ENCODE peak calls at places on chromosomes 13 and 19, in ten cellular contexts. B is thoracic aorta, U is M059J, A is uterus, J is AG09309, Q is GM04504, C is non-pigmented ciliary epithelial cell, Y is Caki2, H is cardiac fibroblast, F is dorsolateral prefrontal cortex. M is an unnamed sample.

GRCh38 chr19:8607386-8607785 is 3.1 kb downstream of the ADAMTS10 start:
- DNase-seq in B (peak), U (peak), A (no peak), J (no peak), Q (no peak), C (no peak), Y (no peak), H (peak), F (no peak), M (no peak)

GRCh38 chr13:51266642-51267041 is 44.4 kb downstream of the FAM124A start:
- DNase-seq in B (no peak), U (no peak), A (no peak), J (no peak), Q (no peak), C (no peak), Y (no peak), H (no peak), F (no peak), M (no peak)

GRCh38 chr13:21717817-21718216 is 46.9 kb downstream of the FGF9 start:
- DNase-seq in B (no peak), U (peak), A (no peak), J (no peak), Q (no peak), C (no peak), Y (no peak), H (no peak), F (no peak), M (no peak)

GRCh38 chr13:30051531-30052060 is 201.2 kb upstream of the UBL3 start:
- DNase-seq in B (no peak), U (no peak), A (no peak), J (no peak), Q (no peak), C (no peak), Y (no peak), H (no peak), F (no peak), M (no peak)

GRCh38 chr13:56015919-56016318 is 1124.8 kb upstream of the PRR20A start:
- DNase-seq in B (no peak), U (no peak), A (no peak), J (no peak), Q (no peak), C (no peak), Y (no peak), H (no peak), F (no peak), M (no peak)

GRCh38 chr19:30144794-30145193 is 202.8 kb downstream of the URI1 start:
- DNase-seq in B (no peak), U (no peak), A (no peak), J (no peak), Q (no peak), C (no peak), Y (no peak), H (no peak), F (no peak), M (no peak)

GRCh38 chr13:91017031-91017668 is 330.3 kb upstream of the MIR17HG start:
- DNase-seq in B (no peak), U (peak), A (no peak), J (no peak), Q (peak), C (peak), Y (no peak), H (peak), F (no peak), M (no peak)

GRCh38 chr13:97276862-97277269 is 54.7 kb downstream of the MBNL2 start:
- DNase-seq in B (no peak), U (peak), A (no peak), J (no peak), Q (no peak), C (no peak), Y (no peak), H (peak), F (no peak), M (no peak)

GRCh38 chr19:40249201-40249600 is 22.7 kb upstream of the CCNP start:
- DNase-seq in B (no peak), U (no peak), A (no peak), J (no peak), Q (no peak), C (no peak), Y (no peak), H (no peak), F (no peak), M (no peak)

GRCh38 chr13:113618455-113618854 is 33.9 kb downstream of the TFDP1 start:
- DNase-seq in B (no peak), U (no peak), A (no peak), J (no peak), Q (no peak), C (no peak), Y (no peak), H (no peak), F (no peak), M (no peak)

GRCh38 chr13:109778102-109778542 is 8.3 kb downstream of the IRS2 start:
- DNase-seq in B (no peak), U (peak), A (no peak), J (no peak), Q (no peak), C (no peak), Y (peak), H (no peak), F (no peak), M (no peak)

GRCh38 chr19:43605875-43606568 is 5.9 kb upstream of the SRRM5 start:
- DNase-seq in B (no peak), U (no peak), A (no peak), J (no peak), Q (no peak), C (no peak), Y (no peak), H (no peak), F (no peak), M (no peak)

GRCh38 chr13:112444001-112444311 is 67.8 kb downstream of the SPACA7 start:
- DNase-seq in B (no peak), U (peak), A (peak), J (no peak), Q (no peak), C (no peak), Y (peak), H (peak), F (peak), M (no peak)

GRCh38 chr19:41324921-41325639 is 15.1 kb downstream of the CCDC97 start:
- DNase-seq in B (peak), U (peak), A (peak), J (peak), Q (peak), C (peak), Y (peak), H (peak), F (peak), M (no peak)

GRCh38 chr13:26914624-26915023 is 154.0 kb upstream of the GPR12 start:
- DNase-seq in B (no peak), U (peak), A (no peak), J (no peak), Q (no peak), C (no peak), Y (no peak), H (peak), F (no peak), M (no peak)

GRCh38 chr13:114118763-114119123 is 13.7 kb downstream of the RASA3 start:
- DNase-seq in B (no peak), U (peak), A (no peak), J (no peak), Q (no peak), C (no peak), Y (no peak), H (peak), F (no peak), M (peak)

GRCh38 chr13:37706041-37706440 is 107.5 kb upstream of the POSTN start:
- DNase-seq in B (no peak), U (no peak), A (no peak), J (no peak), Q (no peak), C (no peak), Y (no peak), H (no peak), F (no peak), M (no peak)

GRCh38 chr19:24098359-24098758 is 11.4 kb downstream of the ZNF254 start:
- DNase-seq in B (no peak), U (no peak), A (no peak), J (no peak), Q (no peak), C (no peak), Y (no peak), H (no peak), F (no peak), M (no peak)

GRCh38 chr19:53782698-53783097 is 41.4 kb downstream of the NLRP12 start:
- DNase-seq in B (no peak), U (no peak), A (no peak), J (no peak), Q (no peak), C (no peak), Y (no peak), H (no peak), F (no peak), M (no peak)

GRCh38 chr13:33341861-33342452 is 56.4 kb upstream of the STARD13 start:
- DNase-seq in B (no peak), U (no peak), A (no peak), J (no peak), Q (no peak), C (no peak), Y (no peak), H (no peak), F (no peak), M (no peak)

GRCh38 chr13:37889811-37890210 is 20.2 kb upstream of the TRPC4 start:
- DNase-seq in B (no peak), U (no peak), A (no peak), J (no peak), Q (no peak), C (no peak), Y (no peak), H (no peak), F (no peak), M (no peak)

GRCh38 chr19:9966448-9966847 is 30.1 kb upstream of the OLFM2 start:
- DNase-seq in B (no peak), U (no peak), A (no peak), J (no peak), Q (no peak), C (no peak), Y (no peak), H (no peak), F (no peak), M (no peak)

GRCh38 chr19:42270346-42271044 is 1.4 kb downstream of the CIC start:
- DNase-seq in B (no peak), U (peak), A (peak), J (peak), Q (peak), C (no peak), Y (peak), H (peak), F (no peak), M (no peak)

GRCh38 chr19:45641274-45642105 is 2.3 kb upstream of the EML2 start:
- DNase-seq in B (no peak), U (peak), A (peak), J (no peak), Q (peak), C (no peak), Y (peak), H (peak), F (no peak), M (no peak)

GRCh38 chr19:50677636-50678035 is 28.4 kb downstream of the C19orf81 start:
- DNase-seq in B (no peak), U (no peak), A (no peak), J (no peak), Q (no peak), C (no peak), Y (no peak), H (no peak), F (no peak), M (no peak)

GRCh38 chr19:5147074-5147970 is 178.4 kb downstream of the KDM4B start:
- DNase-seq in B (no peak), U (no peak), A (no peak), J (no peak), Q (no peak), C (no peak), Y (no peak), H (no peak), F (no peak), M (no peak)

M was measured in epithelial cell of proximal tubule.